ENCODE peak calls at places on chromosomes 4 and X, in nine cellular contexts. C is M059J; I is NCI-H345; R is Kasumi-1; N is stimulated activated CD8-positive, alpha-beta memory T cell treated with anti-CD3 and anti-CD28 coated beads, Interleukin-4, amount 100 ng/mL, for 24 hours; E is kidney tubule cell; V is heart right ventricle; F is A172; Z is NCI-H1092 treated with DMSO at 0.1 percent for 48 hours. A is an unnamed sample.

GRCh38 chr4:140529434-140529833 is 5.5 kb downstream of the ELMOD2 start:
- DNase-seq in C (no peak), I (no peak), R (no peak), N (no peak), E (no peak), V (no peak), F (no peak), Z (no peak), A (no peak)

GRCh38 chr4:69881173-69881773 is 21.3 kb upstream of the SULT1E1 start:
- DNase-seq in C (peak; percentile 4), I (peak; percentile 26), R (peak; percentile 78), N (no peak), E (peak; percentile 57), V (no peak), F (peak; percentile 16), Z (peak; percentile 35), A (peak; percentile 31)

GRCh38 chr4:29372971-29373370 is 1347.2 kb upstream of the PCDH7 start:
- DNase-seq in C (no peak), I (no peak), R (no peak), N (no peak), E (no peak), V (no peak), F (no peak), Z (no peak), A (no peak)

GRCh38 chr4:91758487-91758886 is 545.3 kb upstream of the GRID2 start:
- DNase-seq in C (peak; percentile 3), I (no peak), R (no peak), N (no peak), E (peak; percentile 50), V (no peak), F (peak; percentile 67), Z (no peak), A (peak; percentile 47)

GRCh38 chr4:25993564-25994185 is 79.7 kb downstream of the SMIM20 start:
- DNase-seq in C (peak; percentile 9), I (no peak), R (no peak), N (no peak), E (peak; percentile 26), V (peak; percentile 32), F (peak; percentile 25), Z (no peak), A (peak; percentile 15)

GRCh38 chr4:2948895-2949781 is 14.1 kb downstream of the NOP14 start:
- DNase-seq in C (peak; percentile 32), I (no peak), R (peak; percentile 35), N (no peak), E (no peak), V (no peak), F (no peak), Z (no peak), A (peak; percentile 27)

GRCh38 chr4:40933272-40934053 is 183.7 kb downstream of the NSUN7 start:
- DNase-seq in C (no peak), I (no peak), R (no peak), N (no peak), E (no peak), V (no peak), F (no peak), Z (no peak), A (no peak)

GRCh38 chrX:15785176-15785735 is 5.0 kb upstream of the ZRSR2 start:
- DNase-seq in C (no peak), I (no peak), R (no peak), N (no peak), E (no peak), V (no peak), F (no peak), Z (no peak), A (no peak)

GRCh38 chr4:25779021-25779420 is 83.8 kb downstream of the SEL1L3 start:
- DNase-seq in C (no peak), I (no peak), R (no peak), N (no peak), E (peak; percentile 40), V (no peak), F (peak; percentile 41), Z (no peak), A (no peak)

GRCh38 chr4:8200302-8200975 is 1.3 kb downstream of the SH3TC1 start:
- DNase-seq in C (no peak), I (no peak), R (no peak), N (no peak), E (peak; percentile 69), V (peak; percentile 78), F (no peak), Z (no peak), A (no peak)

GRCh38 chr4:183140911-183141320 is 41.9 kb downstream of the WWC2 start:
- DNase-seq in C (peak; percentile 86), I (no peak), R (no peak), N (no peak), E (peak; percentile 80), V (no peak), F (peak; percentile 53), Z (no peak), A (no peak)

GRCh38 chr4:122873146-122873545 is 46.5 kb downstream of the FGF2 start:
- DNase-seq in C (peak; percentile 26), I (no peak), R (no peak), N (no peak), E (peak; percentile 41), V (no peak), F (no peak), Z (no peak), A (peak; percentile 52)

GRCh38 chr4:24578364-24578763 is 6.0 kb downstream of the DHX15 start:
- DNase-seq in C (no peak), I (no peak), R (peak; percentile 57), N (no peak), E (no peak), V (no peak), F (no peak), Z (no peak), A (no peak)

GRCh38 chr4:1571165-1571908 is 112.8 kb downstream of the FAM53A start:
- DNase-seq in C (no peak), I (no peak), R (no peak), N (no peak), E (no peak), V (peak; percentile 4), F (no peak), Z (no peak), A (no peak)

GRCh38 chrX:136802515-136802914 is 21.8 kb upstream of the ARHGEF6 start:
- DNase-seq in C (no peak), I (no peak), R (no peak), N (no peak), E (no peak), V (no peak), F (no peak), Z (no peak), A (no peak)

GRCh38 chrX:15909605-15910004 is 55.0 kb upstream of the AP1S2 start:
- DNase-seq in C (no peak), I (no peak), R (no peak), N (no peak), E (no peak), V (no peak), F (no peak), Z (no peak), A (no peak)

GRCh38 chr4:142557220-142557801 is 288.8 kb downstream of the INPP4B start:
- DNase-seq in C (no peak), I (no peak), R (no peak), N (no peak), E (no peak), V (no peak), F (no peak), Z (no peak), A (no peak)

GRCh38 chr4:70586841-70587240 is 5.2 kb upstream of the AMBN start:
- DNase-seq in C (no peak), I (no peak), R (no peak), N (no peak), E (no peak), V (no peak), F (no peak), Z (no peak), A (no peak)

GRCh38 chrX:155215443-155216178 is 649 bp upstream of the VBP1 start:
- DNase-seq in C (no peak), I (no peak), R (peak; percentile 45), N (no peak), E (no peak), V (no peak), F (no peak), Z (no peak), A (no peak)

GRCh38 chr4:123235431-123235830 is 161.2 kb upstream of the SPRY1 start:
- DNase-seq in C (peak; percentile 48), I (no peak), R (no peak), N (no peak), E (peak; percentile 69), V (no peak), F (peak; percentile 14), Z (no peak), A (peak; percentile 24)